ENCODE peak calls at places on chromosomes 1 and 21, in eight cellular contexts. I is neural crest cell; S is H1; C is mucosa of gallbladder; U is HEK293T; V is RKO; N is occipital lobe; J is effector memory CD8-positive, alpha-beta T cell. P is an unnamed sample.

GRCh38 chr1:221858758-221859157 is 116.9 kb upstream of the DUSP10 start:
- DNase-seq in I (no peak), C (no peak), N (no peak), J (no peak), S (no peak), U (no peak), V (peak; percentile 65), P (peak; percentile 53)

GRCh38 chr1:63723618-63724017 is 50.2 kb upstream of the ROR1 start:
- DNase-seq in N (no peak), S (no peak), I (no peak), J (no peak), C (no peak), U (no peak), V (no peak), P (peak; percentile 33)

GRCh38 chr1:63368131-63368530 is 704 bp downstream of the ALG6 start:
- DNase-seq in J (no peak), I (no peak), C (no peak), V (peak; percentile 43), N (no peak), S (no peak), U (peak; percentile 29), P (no peak)

GRCh38 chr1:189782280-189782679 is 695.4 kb downstream of the BRINP3 start:
- DNase-seq in V (no peak), J (no peak), U (no peak), C (no peak), I (no peak), N (no peak), S (no peak), P (no peak)

GRCh38 chr21:37253991-37254390 is 13.1 kb downstream of the VPS26C start:
- DNase-seq in N (no peak), V (no peak), U (peak; percentile 30), C (no peak), I (no peak), S (no peak), J (no peak), P (no peak)

GRCh38 chr1:162942903-162943567 is 82.1 kb upstream of the CCDC190 start:
- DNase-seq in V (no peak), C (no peak), S (no peak), J (no peak), I (no peak), U (no peak), N (no peak), P (peak; percentile 58)

GRCh38 chr1:116909511-116910378 is at the start of gene PTGFRN:
- DNase-seq in I (peak; percentile 54), C (peak; percentile 54), S (peak; percentile 39), U (peak; percentile 87), N (peak; percentile 47), J (peak; percentile 11), V (peak; percentile 51), P (peak; percentile 75)

GRCh38 chr1:42981871-42982270 is 23.2 kb upstream of the SLC2A1 start:
- DNase-seq in N (no peak), U (no peak), V (no peak), J (no peak), I (no peak), C (no peak), S (no peak), P (no peak)

GRCh38 chr1:221840511-221841243 is 98.8 kb upstream of the DUSP10 start:
- DNase-seq in N (no peak), U (no peak), I (no peak), J (no peak), S (no peak), V (no peak), C (no peak), P (peak; percentile 45)

P was measured in fibroblast of pulmonary artery.